ENCODE peak calls at places on chromosome 22, in five cellular contexts. One of them, this sample, is unnamed.

GRCh38 chr22:35736701-35737100 is 19.0 kb downstream of the APOL5 start:
- DNase-seq in cardiac muscle cell: no peak
- DNase-seq in IMR-90: no peak
- DNase-seq in GM12865: no peak
- DNase-seq in GM23338: no peak
- DNase-seq in this sample: no peak

GRCh38 chr22:38172489-38173155 is 9.0 kb downstream of the PLA2G6 start:
- DNase-seq in cardiac muscle cell: peak
- DNase-seq in IMR-90: peak
- DNase-seq in GM12865: no peak
- DNase-seq in GM23338: no peak
- DNase-seq in this sample: no peak

GRCh38 chr22:42670921-42671709 is 21.9 kb upstream of the CYB5R3 start:
- DNase-seq in cardiac muscle cell: peak
- DNase-seq in IMR-90: no peak
- DNase-seq in GM12865: peak
- DNase-seq in GM23338: no peak
- DNase-seq in this sample: peak

GRCh38 chr22:44396727-44397722 is 84.3 kb upstream of the SHISAL1 start:
- DNase-seq in cardiac muscle cell: no peak
- DNase-seq in IMR-90: no peak
- DNase-seq in GM12865: no peak
- DNase-seq in GM23338: no peak
- DNase-seq in this sample: peak

GRCh38 chr22:19970031-19970478 is 28.4 kb upstream of the TXNRD2 start:
- DNase-seq in cardiac muscle cell: no peak
- DNase-seq in IMR-90: no peak
- DNase-seq in GM12865: no peak
- DNase-seq in GM23338: no peak
- DNase-seq in this sample: no peak

GRCh38 chr22:42076764-42077485 is 2.6 kb upstream of the SMDT1 start:
- DNase-seq in cardiac muscle cell: no peak
- DNase-seq in IMR-90: no peak
- DNase-seq in GM12865: no peak
- DNase-seq in GM23338: no peak
- DNase-seq in this sample: no peak

GRCh38 chr22:34296456-34296855 is 376.2 kb upstream of the LARGE1 start:
- DNase-seq in cardiac muscle cell: no peak
- DNase-seq in IMR-90: no peak
- DNase-seq in GM12865: no peak
- DNase-seq in GM23338: no peak
- DNase-seq in this sample: peak

GRCh38 chr22:30747493-30747892 is 52.8 kb downstream of the OSBP2 start:
- DNase-seq in cardiac muscle cell: no peak
- DNase-seq in IMR-90: no peak
- DNase-seq in GM12865: no peak
- DNase-seq in GM23338: no peak
- DNase-seq in this sample: peak

GRCh38 chr22:19527861-19528417 is 3.7 kb upstream of the CLDN5 start:
- DNase-seq in cardiac muscle cell: no peak
- DNase-seq in IMR-90: peak
- DNase-seq in GM12865: no peak
- DNase-seq in GM23338: no peak
- DNase-seq in this sample: no peak

GRCh38 chr22:26182723-26183122 is 13.5 kb downstream of the SEZ6L start:
- DNase-seq in cardiac muscle cell: no peak
- DNase-seq in IMR-90: no peak
- DNase-seq in GM12865: no peak
- DNase-seq in GM23338: peak
- DNase-seq in this sample: no peak

GRCh38 chr22:33579448-33580093 is 340.7 kb downstream of the LARGE1 start:
- DNase-seq in cardiac muscle cell: peak
- DNase-seq in IMR-90: peak
- DNase-seq in GM12865: peak
- DNase-seq in GM23338: peak
- DNase-seq in this sample: peak

GRCh38 chr22:31230155-31230870 is 18.2 kb downstream of the LIMK2 start:
- DNase-seq in cardiac muscle cell: peak
- DNase-seq in IMR-90: peak
- DNase-seq in GM12865: peak
- DNase-seq in GM23338: no peak
- DNase-seq in this sample: no peak

DNA sequence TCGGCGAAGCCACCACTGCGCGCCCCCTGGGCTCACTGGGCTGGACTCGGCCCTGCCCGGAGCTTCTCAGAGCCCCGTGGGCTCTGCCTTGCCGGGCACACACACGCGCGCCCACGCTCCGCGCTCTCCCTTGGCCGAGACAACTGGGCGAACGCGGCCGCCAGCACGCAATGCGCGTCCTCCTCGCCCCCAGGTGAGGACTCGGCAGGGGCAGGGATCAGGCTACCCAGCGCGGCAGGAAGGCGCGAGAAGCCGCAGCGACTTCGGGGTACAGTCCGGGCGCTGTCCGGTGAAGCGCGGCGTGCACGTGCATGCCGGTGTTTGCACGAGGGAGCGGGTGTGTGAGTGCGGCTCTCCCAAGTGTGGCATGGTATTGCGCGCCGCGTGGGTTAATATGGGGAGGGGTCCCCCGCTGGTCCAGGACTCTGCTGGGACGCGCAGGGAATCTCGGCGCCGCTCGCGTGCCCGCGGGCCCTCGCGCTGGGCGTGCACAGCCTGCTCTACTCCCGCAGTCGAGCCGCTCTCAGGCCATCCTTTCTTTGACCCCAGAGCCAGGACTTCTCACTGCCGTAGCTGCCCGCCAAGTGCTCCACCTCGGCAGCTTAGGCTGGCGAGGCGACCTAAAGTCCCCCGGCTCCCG is 5.5 kb downstream of the WNT7B start:
- DNase-seq in cardiac muscle cell: no peak
- DNase-seq in IMR-90: no peak
- DNase-seq in GM12865: no peak
- DNase-seq in GM23338: peak
- DNase-seq in this sample: no peak
- H3K4me3 ChIP-seq in cardiac muscle cell: peak
- H3K4me3 ChIP-seq in IMR-90: peak
- H3K4me3 ChIP-seq in GM12865: no peak
- H3K4me3 ChIP-seq in GM23338: peak
- H3K4me3 ChIP-seq in this sample: peak

GRCh38 chr22:40720538-40721256 is 41.4 kb downstream of the MCHR1 start:
- DNase-seq in cardiac muscle cell: no peak
- DNase-seq in IMR-90: peak
- DNase-seq in GM12865: no peak
- DNase-seq in GM23338: no peak
- DNase-seq in this sample: no peak
- H3K4me3 ChIP-seq in cardiac muscle cell: no peak
- H3K4me3 ChIP-seq in IMR-90: no peak
- H3K4me3 ChIP-seq in GM12865: no peak
- H3K4me3 ChIP-seq in GM23338: no peak
- H3K4me3 ChIP-seq in this sample: no peak

GRCh38 chr22:20979243-20979809 is 2.8 kb upstream of the LZTR1 start:
- DNase-seq in cardiac muscle cell: peak
- DNase-seq in IMR-90: peak
- DNase-seq in GM12865: peak
- DNase-seq in GM23338: peak
- DNase-seq in this sample: peak
- H3K4me3 ChIP-seq in cardiac muscle cell: no peak
- H3K4me3 ChIP-seq in IMR-90: peak
- H3K4me3 ChIP-seq in GM12865: no peak
- H3K4me3 ChIP-seq in GM23338: peak
- H3K4me3 ChIP-seq in this sample: peak

GRCh38 chr22:28942801-28943500 is 59.6 kb downstream of the ZNRF3 start:
- DNase-seq in cardiac muscle cell: no peak
- DNase-seq in IMR-90: no peak
- DNase-seq in GM12865: no peak
- DNase-seq in GM23338: no peak
- DNase-seq in this sample: no peak
- H3K4me3 ChIP-seq in cardiac muscle cell: no peak
- H3K4me3 ChIP-seq in IMR-90: no peak
- H3K4me3 ChIP-seq in GM12865: no peak
- H3K4me3 ChIP-seq in GM23338: no peak
- H3K4me3 ChIP-seq in this sample: no peak

GRCh38 chr22:50251472-50252054 is 498 bp upstream of the HDAC10 start:
- DNase-seq in cardiac muscle cell: no peak
- DNase-seq in IMR-90: no peak
- DNase-seq in GM12865: no peak
- DNase-seq in GM23338: peak
- DNase-seq in this sample: no peak
- H3K4me3 ChIP-seq in cardiac muscle cell: peak
- H3K4me3 ChIP-seq in IMR-90: peak
- H3K4me3 ChIP-seq in GM12865: no peak
- H3K4me3 ChIP-seq in GM23338: peak
- H3K4me3 ChIP-seq in this sample: peak

GRCh38 chr22:46774456-46775363 is 12.3 kb downstream of the TBC1D22A start:
- DNase-seq in cardiac muscle cell: no peak
- DNase-seq in IMR-90: no peak
- DNase-seq in GM12865: peak
- DNase-seq in GM23338: no peak
- DNase-seq in this sample: peak
- H3K4me3 ChIP-seq in cardiac muscle cell: no peak
- H3K4me3 ChIP-seq in IMR-90: no peak
- H3K4me3 ChIP-seq in GM12865: peak
- H3K4me3 ChIP-seq in GM23338: no peak
- H3K4me3 ChIP-seq in this sample: no peak

DNA sequence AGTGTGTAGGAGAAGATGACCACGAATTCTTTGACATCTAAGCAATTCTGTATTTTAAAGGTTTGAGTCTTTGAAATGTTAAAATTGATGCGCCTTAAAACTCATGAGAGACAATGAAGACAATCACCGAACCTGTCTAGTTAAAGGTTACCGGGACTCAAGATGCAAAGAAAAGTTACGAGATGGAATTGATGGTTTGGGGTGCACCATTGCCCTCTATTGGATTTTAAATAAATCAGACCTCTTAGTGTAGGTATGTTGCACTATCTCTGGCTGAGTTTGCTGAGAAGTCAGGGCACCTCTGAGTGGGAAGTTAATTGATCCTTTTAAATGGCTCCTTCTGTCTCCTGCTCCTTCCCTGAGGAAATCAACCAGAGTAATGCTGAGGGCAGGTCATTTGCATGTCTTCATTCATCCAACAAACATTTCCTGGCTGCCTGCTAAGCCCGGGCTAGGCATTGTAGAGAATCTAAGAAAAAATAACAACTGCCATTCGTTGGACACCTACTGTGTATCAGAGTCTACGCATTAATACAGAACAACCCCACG is 19.4 kb upstream of the TMA7B start:
- DNase-seq in cardiac muscle cell: no peak
- DNase-seq in IMR-90: no peak
- DNase-seq in GM12865: peak
- DNase-seq in GM23338: peak
- DNase-seq in this sample: no peak
- H3K4me3 ChIP-seq in cardiac muscle cell: no peak
- H3K4me3 ChIP-seq in IMR-90: no peak
- H3K4me3 ChIP-seq in GM12865: no peak
- H3K4me3 ChIP-seq in GM23338: no peak
- H3K4me3 ChIP-seq in this sample: no peak

GRCh38 chr22:46088541-46089311 is 61.6 kb upstream of the PPARA start:
- DNase-seq in cardiac muscle cell: peak
- DNase-seq in IMR-90: peak
- DNase-seq in GM12865: no peak
- DNase-seq in GM23338: no peak
- DNase-seq in this sample: no peak

GRCh38 chr22:46087816-46088277 is 62.5 kb upstream of the PPARA start:
- DNase-seq in cardiac muscle cell: peak
- DNase-seq in IMR-90: peak
- DNase-seq in GM12865: no peak
- DNase-seq in GM23338: no peak
- DNase-seq in this sample: peak

GRCh38 chr22:46090631-46091201 is 59.6 kb upstream of the PPARA start:
- DNase-seq in cardiac muscle cell: no peak
- DNase-seq in IMR-90: peak
- DNase-seq in GM12865: no peak
- DNase-seq in GM23338: no peak
- DNase-seq in this sample: no peak

GRCh38 chr22:46090051-46090591 is 60.2 kb upstream of the PPARA start:
- DNase-seq in cardiac muscle cell: no peak
- DNase-seq in IMR-90: no peak
- DNase-seq in GM12865: no peak
- DNase-seq in GM23338: no peak
- DNase-seq in this sample: peak

GRCh38 chr22:46089426-46090041 is 60.8 kb upstream of the PPARA start:
- DNase-seq in cardiac muscle cell: no peak
- DNase-seq in IMR-90: no peak
- DNase-seq in GM12865: no peak
- DNase-seq in GM23338: no peak
- DNase-seq in this sample: no peak
- H3K4me3 ChIP-seq in cardiac muscle cell: no peak
- H3K4me3 ChIP-seq in IMR-90: no peak
- H3K4me3 ChIP-seq in GM12865: no peak
- H3K4me3 ChIP-seq in GM23338: no peak
- H3K4me3 ChIP-seq in this sample: no peak

DNA sequence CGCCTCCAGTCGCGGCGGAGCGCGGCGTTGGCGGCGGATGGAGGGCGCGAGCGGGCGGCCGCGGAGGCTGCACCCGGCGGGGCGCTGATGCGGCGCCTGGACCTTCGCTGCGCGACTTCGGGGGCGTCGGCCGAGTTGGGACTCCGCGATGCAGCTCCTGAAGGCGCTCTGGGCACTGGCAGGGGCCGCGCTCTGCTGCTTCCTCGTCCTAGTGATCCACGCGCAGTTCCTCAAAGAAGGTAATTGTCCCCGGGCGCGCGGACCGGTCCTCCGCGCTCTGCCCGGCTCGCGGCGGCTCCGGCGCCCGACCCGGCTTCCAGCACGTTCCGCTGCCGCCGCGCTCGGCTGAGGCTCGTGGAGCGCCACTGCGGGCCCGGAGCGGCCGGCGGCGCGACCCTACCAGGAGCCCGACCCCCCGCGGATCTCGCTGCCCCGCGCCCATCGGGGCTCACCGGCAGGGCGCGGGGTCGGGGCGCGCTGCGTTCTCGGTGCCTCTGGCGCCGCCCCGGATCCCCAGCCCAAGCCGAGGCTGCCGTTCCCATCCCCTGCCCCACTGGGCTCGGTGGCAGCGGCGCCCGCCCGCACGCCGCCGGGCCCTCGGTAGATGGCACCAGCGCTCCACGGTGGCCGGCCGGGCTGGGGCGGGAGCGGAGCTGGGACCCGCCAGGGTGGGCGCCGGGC is 1251.2 kb downstream of the BRD1 start:
- DNase-seq in cardiac muscle cell: no peak
- DNase-seq in IMR-90: no peak
- DNase-seq in GM12865: no peak
- DNase-seq in GM23338: peak
- DNase-seq in this sample: no peak
- H3K4me3 ChIP-seq in cardiac muscle cell: peak
- H3K4me3 ChIP-seq in IMR-90: no peak
- H3K4me3 ChIP-seq in GM12865: no peak
- H3K4me3 ChIP-seq in GM23338: peak
- H3K4me3 ChIP-seq in this sample: peak

This sample was measured in Peyer's patch.